ENCODE peak calls at places on chromosome 2, in ten cellular contexts. H is H7; Z is colonic mucosa; B is mammary epithelial cell; I is T-cell; O is HCT116; Y is fibroblast of the aortic adventitia; M is non-pigmented ciliary epithelial cell; A is BE2C; X is activated CD8-positive, alpha-beta memory T cell treated with anti-CD3 and anti-CD28 coated beads, Interleukin-2, amount 50 U/mL, for 48 hours. W is an unnamed sample.

GRCh38 chr2:199195893-199196502 is 261.7 kb downstream of the SATB2 start:
- DNase-seq in A (no peak), M (no peak), Z (no peak), H (no peak), O (no peak), I (no peak), B (no peak), X (no peak), Y (no peak), W (no peak)

GRCh38 chr2:17317439-17317976 is 200.7 kb downstream of the RAD51AP2 start:
- DNase-seq in O (no peak), B (no peak), A (no peak), H (no peak), X (no peak), I (no peak), M (no peak), Z (no peak), Y (no peak), W (no peak)

GRCh38 chr2:167381349-167381748 is 493.1 kb downstream of the XIRP2 start:
- DNase-seq in Z (no peak), M (no peak), B (no peak), X (no peak), H (no peak), O (no peak), A (no peak), Y (no peak), I (no peak), W (no peak)

GRCh38 chr2:240933048-240933965 is 27.2 kb downstream of the CROCC2 start:
- DNase-seq in I (no peak), A (peak; percentile 15), M (no peak), B (no peak), H (peak; percentile 54), Y (no peak), O (no peak), X (peak; percentile 46), Z (peak; percentile 15), W (no peak)

GRCh38 chr2:174614261-174614660 is 16.7 kb upstream of the WIPF1 start:
- DNase-seq in Y (peak; percentile 55), H (no peak), X (no peak), I (no peak), M (no peak), A (no peak), O (no peak), Z (no peak), B (peak; percentile 70), W (no peak)

GRCh38 chr2:238383743-238384370 is 42.9 kb upstream of the ASB1 start:
- DNase-seq in A (no peak), Z (no peak), H (no peak), M (no peak), O (no peak), X (no peak), I (no peak), Y (no peak), B (no peak), W (no peak)

GRCh38 chr2:159202568-159203071 is 83.9 kb downstream of the WDSUB1 start:
- DNase-seq in H (no peak), I (no peak), Z (peak; percentile 26), X (no peak), M (peak; percentile 100), A (no peak), B (peak; percentile 45), Y (peak; percentile 99), O (no peak), W (no peak)

GRCh38 chr2:12727085-12727484 is 10.3 kb downstream of the TRIB2 start:
- DNase-seq in Y (no peak), O (no peak), I (no peak), X (no peak), M (no peak), H (no peak), A (no peak), B (no peak), Z (no peak), W (no peak)

GRCh38 chr2:43518182-43518581 is 77.7 kb downstream of the THADA start:
- DNase-seq in Y (peak; percentile 47), H (no peak), B (peak; percentile 50), M (no peak), I (no peak), A (no peak), O (no peak), X (no peak), Z (no peak), W (no peak)

GRCh38 chr2:149049142-149049541 is 10.6 kb downstream of the LYPD6B start:
- DNase-seq in X (no peak), B (peak; percentile 39), H (no peak), A (no peak), Y (peak; percentile 21), M (peak; percentile 22), Z (no peak), I (no peak), O (no peak), W (no peak)

GRCh38 chr2:11419781-11420180 is 46.2 kb downstream of the E2F6 start:
- DNase-seq in M (no peak), Y (peak; percentile 40), B (no peak), I (no peak), X (no peak), O (no peak), Z (no peak), A (no peak), H (no peak), W (no peak)

GRCh38 chr2:195514365-195514764 is 142.7 kb upstream of the SLC39A10 start:
- DNase-seq in X (no peak), O (no peak), M (no peak), I (no peak), Z (no peak), Y (no peak), H (no peak), B (no peak), A (no peak), W (no peak)

GRCh38 chr2:40371525-40372277 is 80.2 kb downstream of the SLC8A1 start:
- DNase-seq in Y (peak; percentile 60), A (peak; percentile 71), O (no peak), I (no peak), M (peak; percentile 67), B (no peak), H (peak; percentile 2), Z (peak; percentile 23), X (no peak), W (no peak)

GRCh38 chr2:222730346-222731065 is 59.0 kb downstream of the MOGAT1 start:
- DNase-seq in H (no peak), Z (no peak), I (no peak), O (no peak), B (no peak), M (no peak), A (no peak), Y (no peak), X (no peak), W (peak; percentile 59)

GRCh38 chr2:202609381-202610145 is 25.2 kb upstream of the FAM117B start:
- DNase-seq in M (no peak), B (peak; percentile 80), Z (peak; percentile 47), Y (no peak), H (no peak), I (no peak), A (no peak), X (no peak), O (no peak), W (no peak)

GRCh38 chr2:234967874-234968208 is 16.0 kb downstream of the SH3BP4 start:
- DNase-seq in O (no peak), Z (no peak), X (no peak), A (no peak), Y (no peak), H (no peak), B (no peak), M (no peak), I (no peak), W (no peak)

GRCh38 chr2:158969717-158970521 is 1.5 kb downstream of the TANC1 start:
- DNase-seq in H (peak; percentile 61), B (peak; percentile 46), Y (peak; percentile 34), X (peak; percentile 54), O (no peak), Z (peak; percentile 61), I (no peak), A (peak; percentile 33), M (no peak), W (no peak)

GRCh38 chr2:61726456-61727209 is 127.2 kb downstream of the FAM161A start:
- DNase-seq in Y (no peak), Z (no peak), H (no peak), A (no peak), M (no peak), B (no peak), X (no peak), O (no peak), I (no peak), W (no peak)

GRCh38 chr2:30275256-30275655 is 43.9 kb downstream of the LBH start:
- DNase-seq in Z (no peak), H (no peak), X (no peak), A (no peak), O (no peak), M (no peak), Y (peak; percentile 28), B (peak; percentile 54), I (no peak), W (no peak)

GRCh38 chr2:72892506-72893173 is 5.4 kb downstream of the SPR start:
- DNase-seq in X (peak; percentile 79), Y (peak; percentile 77), O (no peak), B (peak; percentile 41), Z (peak; percentile 72), A (peak; percentile 65), M (no peak), H (peak; percentile 88), I (no peak), W (peak; percentile 88)

GRCh38 chr2:69159988-69160387 is 147.0 kb downstream of the ANTXR1 start:
- DNase-seq in B (peak; percentile 69), Y (no peak), M (no peak), X (no peak), O (no peak), Z (peak; percentile 46), A (peak; percentile 36), I (no peak), H (peak; percentile 68), W (no peak)

GRCh38 chr2:128776461-128776971 is 457.8 kb upstream of the HS6ST1 start:
- DNase-seq in X (peak; percentile 29), O (no peak), I (no peak), M (no peak), H (no peak), A (no peak), Y (no peak), B (no peak), Z (peak; percentile 15), W (no peak)

GRCh38 chr2:27152102-27152795 is 3.4 kb downstream of the TCF23 start:
- DNase-seq in Z (no peak), A (no peak), Y (no peak), H (peak; percentile 74), I (no peak), B (peak; percentile 19), O (no peak), M (no peak), X (no peak), W (no peak)

GRCh38 chr2:198517961-198518360 is 713.6 kb downstream of the PLCL1 start:
- DNase-seq in H (no peak), A (no peak), Y (no peak), M (no peak), Z (no peak), O (no peak), B (peak; percentile 2), I (no peak), X (no peak), W (no peak)

GRCh38 chr2:204333861-204334260 is 211.4 kb upstream of the PARD3B start:
- DNase-seq in Z (no peak), O (no peak), I (no peak), B (no peak), X (no peak), Y (no peak), M (no peak), A (no peak), H (no peak), W (no peak)

GRCh38 chr2:169069341-169069740 is at the start of gene DHRS9:
- DNase-seq in A (no peak), Y (peak; percentile 26), I (no peak), H (no peak), X (peak; percentile 65), O (peak; percentile 79), M (peak; percentile 40), Z (peak; percentile 54), B (peak; percentile 94), W (no peak)

GRCh38 chr2:173815778-173816177 is 149.4 kb downstream of the SP3 start:
- DNase-seq in I (no peak), A (no peak), M (no peak), X (no peak), O (no peak), H (no peak), Z (no peak), Y (no peak), B (peak; percentile 61), W (no peak)

GRCh38 chr2:201580486-201580885 is 62.8 kb downstream of the TMEM237 start:
- DNase-seq in Y (peak; percentile 90), O (no peak), B (no peak), X (no peak), A (no peak), I (no peak), M (peak; percentile 76), Z (no peak), H (no peak), W (no peak)